ENCODE peak calls at places on chromosomes 3 and 15, in ten cellular contexts. One of them, this sample, is unnamed.

GRCh38 chr3:69082805-69083204 is 1.9 kb upstream of the ARL6IP5 start:
- DNase-seq in DMS153: no peak
- DNase-seq in nephron progenitor cell: peak; percentile 43
- DNase-seq in psoas muscle: no peak
- DNase-seq in BE2C: no peak
- DNase-seq in RWPE1: peak; percentile 8
- DNase-seq in effector CD4-positive, alpha-beta T cell: peak; percentile 59
- DNase-seq in GM12892: peak; percentile 39
- DNase-seq in Calu3: peak; percentile 20
- DNase-seq in Right ventricle myocardium superior: no peak
- DNase-seq in this sample: no peak

GRCh38 chr3:171145866-171146265 is 119.3 kb upstream of the SLC2A2 start:
- DNase-seq in DMS153: no peak
- DNase-seq in nephron progenitor cell: no peak
- DNase-seq in psoas muscle: no peak
- DNase-seq in BE2C: no peak
- DNase-seq in RWPE1: no peak
- DNase-seq in effector CD4-positive, alpha-beta T cell: no peak
- DNase-seq in GM12892: no peak
- DNase-seq in Calu3: no peak
- DNase-seq in Right ventricle myocardium superior: no peak
- DNase-seq in this sample: no peak

GRCh38 chr15:47897525-47897924 is 180.2 kb downstream of the SEMA6D start:
- DNase-seq in DMS153: no peak
- DNase-seq in nephron progenitor cell: no peak
- DNase-seq in psoas muscle: no peak
- DNase-seq in BE2C: no peak
- DNase-seq in RWPE1: peak; percentile 32
- DNase-seq in effector CD4-positive, alpha-beta T cell: no peak
- DNase-seq in GM12892: no peak
- DNase-seq in Calu3: no peak
- DNase-seq in Right ventricle myocardium superior: no peak
- DNase-seq in this sample: no peak

GRCh38 chr15:85624241-85624855 is 170.4 kb downstream of the KLHL25 start:
- DNase-seq in DMS153: no peak
- DNase-seq in nephron progenitor cell: no peak
- DNase-seq in psoas muscle: no peak
- DNase-seq in BE2C: no peak
- DNase-seq in RWPE1: no peak
- DNase-seq in effector CD4-positive, alpha-beta T cell: no peak
- DNase-seq in GM12892: no peak
- DNase-seq in Calu3: no peak
- DNase-seq in Right ventricle myocardium superior: no peak
- DNase-seq in this sample: no peak

GRCh38 chr3:49723301-49723630 is 485 bp downstream of the GMPPB start:
- DNase-seq in DMS153: no peak
- DNase-seq in nephron progenitor cell: peak; percentile 48
- DNase-seq in psoas muscle: peak; percentile 84
- DNase-seq in BE2C: peak; percentile 39
- DNase-seq in RWPE1: no peak
- DNase-seq in effector CD4-positive, alpha-beta T cell: peak; percentile 60
- DNase-seq in GM12892: peak; percentile 59
- DNase-seq in Calu3: peak; percentile 69
- DNase-seq in Right ventricle myocardium superior: peak; percentile 73
- DNase-seq in this sample: no peak

GRCh38 chr3:179615458-179616173 is 11.0 kb downstream of the NDUFB5 start:
- DNase-seq in DMS153: no peak
- DNase-seq in nephron progenitor cell: no peak
- DNase-seq in psoas muscle: no peak
- DNase-seq in BE2C: no peak
- DNase-seq in RWPE1: no peak
- DNase-seq in effector CD4-positive, alpha-beta T cell: no peak
- DNase-seq in GM12892: no peak
- DNase-seq in Calu3: no peak
- DNase-seq in Right ventricle myocardium superior: no peak
- DNase-seq in this sample: no peak

GRCh38 chr15:84684092-84684491 is 26.1 kb upstream of the NMB start:
- DNase-seq in DMS153: no peak
- DNase-seq in nephron progenitor cell: no peak
- DNase-seq in psoas muscle: no peak
- DNase-seq in BE2C: no peak
- DNase-seq in RWPE1: no peak
- DNase-seq in effector CD4-positive, alpha-beta T cell: no peak
- DNase-seq in GM12892: no peak
- DNase-seq in Calu3: no peak
- DNase-seq in Right ventricle myocardium superior: no peak
- DNase-seq in this sample: no peak

GRCh38 chr3:51686512-51687215 is 15.6 kb downstream of the TEX264 start:
- DNase-seq in DMS153: no peak
- DNase-seq in nephron progenitor cell: no peak
- DNase-seq in psoas muscle: peak; percentile 71
- DNase-seq in BE2C: no peak
- DNase-seq in RWPE1: peak; percentile 34
- DNase-seq in effector CD4-positive, alpha-beta T cell: peak; percentile 70
- DNase-seq in GM12892: peak; percentile 59
- DNase-seq in Calu3: no peak
- DNase-seq in Right ventricle myocardium superior: peak; percentile 80
- DNase-seq in this sample: no peak

GRCh38 chr15:62404194-62404985 is 239.3 kb upstream of the C2CD4B start:
- DNase-seq in DMS153: no peak
- DNase-seq in nephron progenitor cell: no peak
- DNase-seq in psoas muscle: no peak
- DNase-seq in BE2C: no peak
- DNase-seq in RWPE1: no peak
- DNase-seq in effector CD4-positive, alpha-beta T cell: no peak
- DNase-seq in GM12892: no peak
- DNase-seq in Calu3: no peak
- DNase-seq in Right ventricle myocardium superior: no peak
- DNase-seq in this sample: no peak

GRCh38 chr3:141076821-141077571 is 25.8 kb downstream of the SPSB4 start:
- DNase-seq in DMS153: peak; percentile 28
- DNase-seq in nephron progenitor cell: peak; percentile 81
- DNase-seq in psoas muscle: peak; percentile 69
- DNase-seq in BE2C: peak; percentile 56
- DNase-seq in RWPE1: no peak
- DNase-seq in effector CD4-positive, alpha-beta T cell: no peak
- DNase-seq in GM12892: no peak
- DNase-seq in Calu3: no peak
- DNase-seq in Right ventricle myocardium superior: peak; percentile 73
- DNase-seq in this sample: peak; percentile 33

GRCh38 chr3:38337703-38338102 is 8.9 kb upstream of the XYLB start:
- DNase-seq in DMS153: no peak
- DNase-seq in nephron progenitor cell: no peak
- DNase-seq in psoas muscle: no peak
- DNase-seq in BE2C: no peak
- DNase-seq in RWPE1: no peak
- DNase-seq in effector CD4-positive, alpha-beta T cell: no peak
- DNase-seq in GM12892: no peak
- DNase-seq in Calu3: no peak
- DNase-seq in Right ventricle myocardium superior: no peak
- DNase-seq in this sample: no peak

GRCh38 chr15:39362832-39363561 is 217.9 kb upstream of the THBS1 start:
- DNase-seq in DMS153: no peak
- DNase-seq in nephron progenitor cell: no peak
- DNase-seq in psoas muscle: no peak
- DNase-seq in BE2C: no peak
- DNase-seq in RWPE1: no peak
- DNase-seq in effector CD4-positive, alpha-beta T cell: no peak
- DNase-seq in GM12892: no peak
- DNase-seq in Calu3: no peak
- DNase-seq in Right ventricle myocardium superior: no peak
- DNase-seq in this sample: peak; percentile 33

GRCh38 chr3:161423911-161424522 is 52.7 kb upstream of the SPTSSB start:
- DNase-seq in DMS153: peak; percentile 31
- DNase-seq in nephron progenitor cell: no peak
- DNase-seq in psoas muscle: no peak
- DNase-seq in BE2C: no peak
- DNase-seq in RWPE1: peak; percentile 53
- DNase-seq in effector CD4-positive, alpha-beta T cell: no peak
- DNase-seq in GM12892: peak; percentile 11
- DNase-seq in Calu3: no peak
- DNase-seq in Right ventricle myocardium superior: no peak
- DNase-seq in this sample: peak; percentile 63

GRCh38 chr3:63911901-63912767 is at the start of gene SCAANT1:
- DNase-seq in DMS153: peak; percentile 29
- DNase-seq in nephron progenitor cell: peak; percentile 83
- DNase-seq in psoas muscle: peak; percentile 96
- DNase-seq in BE2C: peak; percentile 91
- DNase-seq in RWPE1: peak; percentile 79
- DNase-seq in effector CD4-positive, alpha-beta T cell: peak; percentile 75
- DNase-seq in GM12892: peak; percentile 73
- DNase-seq in Calu3: peak; percentile 93
- DNase-seq in Right ventricle myocardium superior: peak; percentile 95
- DNase-seq in this sample: no peak

GRCh38 chr15:73127302-73127936 is 75.2 kb downstream of the NEO1 start:
- DNase-seq in DMS153: no peak
- DNase-seq in nephron progenitor cell: peak; percentile 25
- DNase-seq in psoas muscle: no peak
- DNase-seq in BE2C: peak; percentile 34
- DNase-seq in RWPE1: peak; percentile 16
- DNase-seq in effector CD4-positive, alpha-beta T cell: no peak
- DNase-seq in GM12892: no peak
- DNase-seq in Calu3: peak; percentile 46
- DNase-seq in Right ventricle myocardium superior: no peak
- DNase-seq in this sample: no peak

GRCh38 chr15:97504031-97504430 is 456.5 kb upstream of the ARRDC4 start:
- DNase-seq in DMS153: no peak
- DNase-seq in nephron progenitor cell: no peak
- DNase-seq in psoas muscle: no peak
- DNase-seq in BE2C: peak; percentile 19
- DNase-seq in RWPE1: peak; percentile 81
- DNase-seq in effector CD4-positive, alpha-beta T cell: no peak
- DNase-seq in GM12892: no peak
- DNase-seq in Calu3: peak; percentile 36
- DNase-seq in Right ventricle myocardium superior: no peak
- DNase-seq in this sample: no peak

GRCh38 chr15:63895194-63895593 is 61.4 kb upstream of the HERC1 start:
- DNase-seq in DMS153: no peak
- DNase-seq in nephron progenitor cell: no peak
- DNase-seq in psoas muscle: no peak
- DNase-seq in BE2C: no peak
- DNase-seq in RWPE1: no peak
- DNase-seq in effector CD4-positive, alpha-beta T cell: no peak
- DNase-seq in GM12892: no peak
- DNase-seq in Calu3: no peak
- DNase-seq in Right ventricle myocardium superior: no peak
- DNase-seq in this sample: no peak

GRCh38 chr3:177157492-177157891 is 39.8 kb downstream of the TBL1XR1 start:
- DNase-seq in DMS153: no peak
- DNase-seq in nephron progenitor cell: no peak
- DNase-seq in psoas muscle: no peak
- DNase-seq in BE2C: no peak
- DNase-seq in RWPE1: no peak
- DNase-seq in effector CD4-positive, alpha-beta T cell: no peak
- DNase-seq in GM12892: no peak
- DNase-seq in Calu3: no peak
- DNase-seq in Right ventricle myocardium superior: no peak
- DNase-seq in this sample: no peak

GRCh38 chr3:45544719-45545296 is 49.7 kb upstream of the LIMD1 start:
- DNase-seq in DMS153: no peak
- DNase-seq in nephron progenitor cell: no peak
- DNase-seq in psoas muscle: peak; percentile 68
- DNase-seq in BE2C: no peak
- DNase-seq in RWPE1: no peak
- DNase-seq in effector CD4-positive, alpha-beta T cell: no peak
- DNase-seq in GM12892: no peak
- DNase-seq in Calu3: no peak
- DNase-seq in Right ventricle myocardium superior: peak; percentile 47
- DNase-seq in this sample: no peak

GRCh38 chr3:27115352-27115751 is 253.8 kb downstream of the NEK10 start:
- DNase-seq in DMS153: no peak
- DNase-seq in nephron progenitor cell: no peak
- DNase-seq in psoas muscle: no peak
- DNase-seq in BE2C: no peak
- DNase-seq in RWPE1: no peak
- DNase-seq in effector CD4-positive, alpha-beta T cell: no peak
- DNase-seq in GM12892: no peak
- DNase-seq in Calu3: no peak
- DNase-seq in Right ventricle myocardium superior: no peak
- DNase-seq in this sample: no peak

GRCh38 chr3:56829543-56829942 is 27.8 kb upstream of the ARHGEF3 start:
- DNase-seq in DMS153: no peak
- DNase-seq in nephron progenitor cell: no peak
- DNase-seq in psoas muscle: no peak
- DNase-seq in BE2C: no peak
- DNase-seq in RWPE1: no peak
- DNase-seq in effector CD4-positive, alpha-beta T cell: no peak
- DNase-seq in GM12892: no peak
- DNase-seq in Calu3: no peak
- DNase-seq in Right ventricle myocardium superior: no peak
- DNase-seq in this sample: no peak

GRCh38 chr3:13888576-13888975 is 8.7 kb upstream of the WNT7A start:
- DNase-seq in DMS153: no peak
- DNase-seq in nephron progenitor cell: no peak
- DNase-seq in psoas muscle: no peak
- DNase-seq in BE2C: no peak
- DNase-seq in RWPE1: no peak
- DNase-seq in effector CD4-positive, alpha-beta T cell: no peak
- DNase-seq in GM12892: no peak
- DNase-seq in Calu3: no peak
- DNase-seq in Right ventricle myocardium superior: no peak
- DNase-seq in this sample: no peak

This sample was measured in NCI-H2107.